ENCODE peak calls at places on chromosome 10, in four cellular contexts. T is small intestine, U is cardiac muscle cell, Y is RWPE2. F is an unnamed sample.
A peak's percentile ranks its signal among the peaks of the same experiment; 100 is the strongest.

GRCh38 chr10:15237351-15237750 is 68.9 kb upstream of the NMT2 start:
- DNase-seq in Y (no peak), T (peak; percentile 28), U (no peak), F (no peak)

GRCh38 chr10:599767-600166 is 89.7 kb downstream of the DIP2C start:
- DNase-seq in U (no peak), T (no peak), Y (no peak), F (no peak)

GRCh38 chr10:79143879-79144278 is 75.1 kb downstream of the ZMIZ1 start:
- DNase-seq in T (no peak), Y (no peak), U (no peak), F (no peak)

GRCh38 chr10:27388761-27389399 is 115.2 kb upstream of the RAB18 start:
- DNase-seq in T (no peak), Y (no peak), U (no peak), F (no peak)

GRCh38 chr10:60769406-60769805 is 8.9 kb upstream of the CDK1 start:
- DNase-seq in U (no peak), T (no peak), Y (no peak), F (no peak)

GRCh38 chr10:115950320-115950719 is 322.7 kb downstream of the GFRA1 start:
- DNase-seq in Y (no peak), T (no peak), U (no peak), F (no peak)

GRCh38 chr10:73968101-73968515 is 29.8 kb upstream of the VCL start:
- DNase-seq in T (no peak), Y (no peak), U (peak; percentile 44), F (peak; percentile 89)

GRCh38 chr10:59872892-59873463 is 33.4 kb downstream of the CCDC6 start:
- DNase-seq in U (peak; percentile 28), T (peak; percentile 69), Y (no peak), F (peak; percentile 63)

GRCh38 chr10:52864459-52865106 is 92.0 kb upstream of the MBL2 start:
- DNase-seq in U (no peak), Y (peak; percentile 97), T (no peak), F (no peak)

GRCh38 chr10:13567030-13567429 is 19.7 kb upstream of the PRPF18 start:
- DNase-seq in U (no peak), Y (no peak), T (no peak), F (no peak)

GRCh38 chr10:91864099-91864498 is 45.2 kb downstream of the FGFBP3 start:
- DNase-seq in T (peak; percentile 15), U (no peak), Y (no peak), F (no peak)
- H3K4me3 ChIP-seq in T (no peak overlapping the region), U (no peak overlapping the region), Y (no peak overlapping the region), F (no peak overlapping the region)

GRCh38 chr10:11209810-11210141 is 192.1 kb downstream of the CELF2 start:
- DNase-seq in U (no peak), T (no peak), Y (no peak), F (peak; percentile 22)
- H3K4me1 ChIP-seq in U (peaks cover 35% of the 10 kb centered on the region), T (peaks cover 4% of the 10 kb centered on the region), Y (no peaks in the 10 kb centered on the region), F (peaks cover 13% of the 10 kb centered on the region)

DNA sequence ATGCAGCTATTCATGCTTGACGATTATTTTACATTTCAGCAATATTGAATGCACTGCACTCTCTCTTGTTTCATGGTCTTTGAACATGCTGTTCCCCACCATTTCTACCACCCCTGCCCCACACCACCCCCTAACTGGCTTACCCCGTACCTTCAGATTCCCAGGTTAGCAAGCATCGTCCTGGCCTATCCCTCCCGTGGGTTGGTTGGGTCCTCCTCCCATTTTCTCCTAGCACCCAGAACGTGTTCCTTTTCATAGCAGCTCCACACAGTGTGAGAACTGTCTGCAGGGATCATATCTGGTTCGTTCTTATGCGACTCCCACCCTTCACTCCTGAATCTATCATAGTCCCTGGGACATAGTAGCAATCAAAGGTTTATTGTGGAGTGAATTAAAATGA is 48.7 kb downstream of the C10orf90 start:
- DNase-seq in U (no peak), Y (no peak), T (no peak), F (no peak)
- H3K4me3 ChIP-seq in U (no peak overlapping the region), Y (no peak overlapping the region), T (no peak overlapping the region), F (no peak overlapping the region)

DNA sequence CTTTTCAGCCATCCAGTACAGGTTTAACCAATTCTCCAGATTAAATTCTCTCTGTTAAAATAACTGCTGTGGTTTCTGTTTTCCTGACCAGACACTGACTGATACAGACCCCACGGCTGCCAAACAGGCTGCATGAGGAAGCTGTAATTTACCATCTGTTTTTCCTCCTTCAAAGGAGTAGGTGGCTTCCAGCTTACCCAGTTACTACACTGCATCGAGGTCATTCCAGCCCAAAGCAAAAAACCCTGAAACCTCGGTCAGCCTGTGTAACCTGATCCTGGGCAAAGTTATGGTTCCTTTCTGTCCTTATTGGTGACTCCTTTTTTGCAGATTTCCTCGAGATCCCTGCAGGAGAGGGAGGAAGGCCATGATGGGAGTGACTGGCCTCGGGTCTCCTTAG is 27.9 kb upstream of the LOXL4 start:
- DNase-seq in T (no peak), U (no peak), Y (no peak), F (no peak)
- H3K4me1 ChIP-seq in T (no peaks in the 10 kb centered on the region), U (no peaks in the 10 kb centered on the region), Y (peaks cover 7% of the 10 kb centered on the region), F (peaks cover 7% of the 10 kb centered on the region)

GRCh38 chr10:132627736-132628512 is 90.3 kb downstream of the INPP5A start:
- DNase-seq in T (peak; percentile 76), U (peak; percentile 56), Y (peak; percentile 50), F (peak; percentile 20)
- H3K4me3 ChIP-seq in T (no peak overlapping the region), U (no peak overlapping the region), Y (no peak overlapping the region), F (no peak overlapping the region)

GRCh38 chr10:93072713-93073538 is 767 bp upstream of the CYP26A1 start:
- DNase-seq in T (no peak), U (no peak), Y (no peak), F (no peak)
- H3K4me1 ChIP-seq in T (peaks cover 2% of the 10 kb centered on the region), U (peaks cover 8% of the 10 kb centered on the region), Y (no peaks in the 10 kb centered on the region), F (peaks cover 33% of the 10 kb centered on the region)

GRCh38 chr10:22684707-22685106 is 29.7 kb downstream of the PIP4K2A start:
- DNase-seq in Y (no peak), U (no peak), T (no peak), F (no peak)
- H3K4me3 ChIP-seq in Y (no peak overlapping the region), U (no peak overlapping the region), T (no peak overlapping the region), F (no peak overlapping the region)